ENCODE peak calls at places on chromosome 10, in four cellular contexts. One of them, this sample, is unnamed.

GRCh38 chr10:58813573-58813972 is 300.9 kb downstream of the BICC1 start:
- DNase-seq in IMR-90: no peak
- DNase-seq in mesendoderm: no peak
- DNase-seq in H1: no peak
- DNase-seq in this sample: no peak

GRCh38 chr10:17010363-17011145 is 119.1 kb downstream of the CUBN start:
- DNase-seq in IMR-90: no peak
- DNase-seq in mesendoderm: no peak
- DNase-seq in H1: no peak
- DNase-seq in this sample: no peak

GRCh38 chr10:62502995-62503613 is 128.9 kb downstream of the ZNF365 start:
- DNase-seq in IMR-90: no peak
- DNase-seq in mesendoderm: no peak
- DNase-seq in H1: no peak
- DNase-seq in this sample: no peak

GRCh38 chr10:118587881-118588651 is 7.4 kb downstream of the PRLHR start:
- DNase-seq in IMR-90: no peak
- DNase-seq in mesendoderm: no peak
- DNase-seq in H1: no peak
- DNase-seq in this sample: no peak

GRCh38 chr10:74855027-74855426 is 28.6 kb downstream of the KAT6B start:
- DNase-seq in IMR-90: no peak
- DNase-seq in mesendoderm: peak
- DNase-seq in H1: no peak
- DNase-seq in this sample: no peak

GRCh38 chr10:11837372-11838161 is 14.4 kb downstream of the PROSER2 start:
- DNase-seq in IMR-90: no peak
- DNase-seq in mesendoderm: no peak
- DNase-seq in H1: no peak
- DNase-seq in this sample: no peak

GRCh38 chr10:51074238-51075028 is at the start of gene PRKG1:
- DNase-seq in IMR-90: peak
- DNase-seq in mesendoderm: peak
- DNase-seq in H1: no peak
- DNase-seq in this sample: peak

GRCh38 chr10:98577578-98577977 is 130.8 kb upstream of the HPS1 start:
- DNase-seq in IMR-90: no peak
- DNase-seq in mesendoderm: no peak
- DNase-seq in H1: no peak
- DNase-seq in this sample: no peak

GRCh38 chr10:122286872-122287271 is 15.8 kb downstream of the BTBD16 start:
- DNase-seq in IMR-90: peak
- DNase-seq in mesendoderm: peak
- DNase-seq in H1: no peak
- DNase-seq in this sample: peak

GRCh38 chr10:15088428-15089261 is at the start of gene ACBD7:
- DNase-seq in IMR-90: peak
- DNase-seq in mesendoderm: peak
- DNase-seq in H1: peak
- DNase-seq in this sample: peak

GRCh38 chr10:6217621-6218020 is 14.9 kb downstream of the PFKFB3 start:
- DNase-seq in IMR-90: no peak
- DNase-seq in mesendoderm: no peak
- DNase-seq in H1: no peak
- DNase-seq in this sample: no peak

GRCh38 chr10:97676770-97677581 is 10.1 kb downstream of the AVPI1 start:
- DNase-seq in IMR-90: peak
- DNase-seq in mesendoderm: peak
- DNase-seq in H1: no peak
- DNase-seq in this sample: peak

GRCh38 chr10:113540845-113541553 is 11.9 kb upstream of the HABP2 start:
- DNase-seq in IMR-90: no peak
- DNase-seq in mesendoderm: no peak
- DNase-seq in H1: no peak
- DNase-seq in this sample: no peak

GRCh38 chr10:116708877-116709276 is 33.5 kb downstream of the HSPA12A start:
- DNase-seq in IMR-90: no peak
- DNase-seq in mesendoderm: no peak
- DNase-seq in H1: no peak
- DNase-seq in this sample: no peak

GRCh38 chr10:27771231-27771630 is 25.6 kb upstream of the MKX start:
- DNase-seq in IMR-90: no peak
- DNase-seq in mesendoderm: peak
- DNase-seq in H1: no peak
- DNase-seq in this sample: no peak

GRCh38 chr10:79090134-79090803 is 21.5 kb downstream of the ZMIZ1 start:
- DNase-seq in IMR-90: peak
- DNase-seq in mesendoderm: no peak
- DNase-seq in H1: no peak
- DNase-seq in this sample: no peak

GRCh38 chr10:102422586-102423129 is 2.0 kb downstream of the FBXL15 start:
- DNase-seq in IMR-90: peak
- DNase-seq in mesendoderm: peak
- DNase-seq in H1: peak
- DNase-seq in this sample: peak

GRCh38 chr10:81784111-81784597 is 90.8 kb upstream of the NRG3 start:
- DNase-seq in IMR-90: no peak
- DNase-seq in mesendoderm: no peak
- DNase-seq in H1: no peak
- DNase-seq in this sample: no peak

GRCh38 chr10:112701528-112702295 is 248.3 kb upstream of the TCF7L2 start:
- DNase-seq in IMR-90: no peak
- DNase-seq in mesendoderm: no peak
- DNase-seq in H1: no peak
- DNase-seq in this sample: no peak

GRCh38 chr10:31768467-31768866 is 160.2 kb downstream of the ARHGAP12 start:
- DNase-seq in IMR-90: peak
- DNase-seq in mesendoderm: no peak
- DNase-seq in H1: no peak
- DNase-seq in this sample: no peak

GRCh38 chr10:112815238-112816032 is 134.6 kb upstream of the TCF7L2 start:
- DNase-seq in IMR-90: peak
- DNase-seq in mesendoderm: peak
- DNase-seq in H1: no peak
- DNase-seq in this sample: no peak

GRCh38 chr10:133126431-133127290 is 33.4 kb upstream of the KNDC1 start:
- DNase-seq in IMR-90: no peak
- DNase-seq in mesendoderm: no peak
- DNase-seq in H1: no peak
- DNase-seq in this sample: no peak

GRCh38 chr10:86219271-86219670 is 147.3 kb downstream of the GRID1 start:
- DNase-seq in IMR-90: no peak
- DNase-seq in mesendoderm: no peak
- DNase-seq in H1: no peak
- DNase-seq in this sample: no peak

GRCh38 chr10:78448994-78449418 is 415.3 kb downstream of the RPS24 start:
- DNase-seq in IMR-90: no peak
- DNase-seq in mesendoderm: no peak
- DNase-seq in H1: no peak
- DNase-seq in this sample: no peak

GRCh38 chr10:62934258-62934657 is 118.1 kb upstream of the EGR2 start:
- DNase-seq in IMR-90: no peak
- DNase-seq in mesendoderm: no peak
- DNase-seq in H1: no peak
- DNase-seq in this sample: no peak

GRCh38 chr10:48885376-48885775 is 54.3 kb downstream of the LRRC18 start:
- DNase-seq in IMR-90: no peak
- DNase-seq in mesendoderm: peak
- DNase-seq in H1: no peak
- DNase-seq in this sample: no peak

GRCh38 chr10:101835406-101835805 is 8.2 kb downstream of the KCNIP2 start:
- DNase-seq in IMR-90: no peak
- DNase-seq in mesendoderm: no peak
- DNase-seq in H1: no peak
- DNase-seq in this sample: no peak

GRCh38 chr10:51090190-51090589 is 15.9 kb downstream of the PRKG1 start:
- DNase-seq in IMR-90: peak
- DNase-seq in mesendoderm: no peak
- DNase-seq in H1: no peak
- DNase-seq in this sample: no peak

GRCh38 chr10:108358912-108359311 is 1194.4 kb upstream of the SORCS1 start:
- DNase-seq in IMR-90: peak
- DNase-seq in mesendoderm: peak
- DNase-seq in H1: no peak
- DNase-seq in this sample: no peak

GRCh38 chr10:16777473-16778370 is 39.5 kb downstream of the RSU1 start:
- DNase-seq in IMR-90: peak
- DNase-seq in mesendoderm: peak
- DNase-seq in H1: no peak
- DNase-seq in this sample: no peak

GRCh38 chr10:104337985-104338735 is at the start of gene ITPRIP:
- DNase-seq in IMR-90: peak
- DNase-seq in mesendoderm: peak
- DNase-seq in H1: no peak
- DNase-seq in this sample: peak

GRCh38 chr10:31724296-31724695 is 204.3 kb downstream of the ARHGAP12 start:
- DNase-seq in IMR-90: no peak
- DNase-seq in mesendoderm: no peak
- DNase-seq in H1: no peak
- DNase-seq in this sample: no peak

GRCh38 chr10:116765549-116766162 is 23.3 kb upstream of the HSPA12A start:
- DNase-seq in IMR-90: no peak
- DNase-seq in mesendoderm: no peak
- DNase-seq in H1: no peak
- DNase-seq in this sample: peak

DNA sequence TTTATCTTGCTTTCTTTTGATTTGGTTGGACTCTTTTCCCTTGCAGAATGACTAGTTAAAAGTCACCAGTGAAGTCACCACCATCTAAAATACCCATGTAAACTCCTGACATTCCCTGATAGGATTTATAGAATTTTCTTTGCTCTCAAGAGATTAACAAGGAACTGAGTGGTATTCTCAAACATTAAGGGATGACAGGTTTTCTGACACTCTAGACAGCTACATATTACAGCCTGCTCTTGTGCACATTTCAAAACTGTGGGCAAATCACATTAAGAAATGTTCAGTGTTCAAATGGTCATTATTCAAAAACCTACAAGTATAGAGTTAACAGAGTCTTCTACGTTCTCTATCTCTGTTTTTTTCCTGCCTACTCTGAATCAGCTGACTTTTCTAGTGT is 15.8 kb upstream of the ACSM6 start:
- DNase-seq in IMR-90: no peak
- DNase-seq in mesendoderm: no peak
- DNase-seq in H1: no peak
- DNase-seq in this sample: no peak
- H3K56ac ChIP-seq in IMR-90: no peak
- H3K56ac ChIP-seq in mesendoderm: no peak
- H3K56ac ChIP-seq in H1: no peak
- H3K56ac ChIP-seq in this sample: no peak

DNA sequence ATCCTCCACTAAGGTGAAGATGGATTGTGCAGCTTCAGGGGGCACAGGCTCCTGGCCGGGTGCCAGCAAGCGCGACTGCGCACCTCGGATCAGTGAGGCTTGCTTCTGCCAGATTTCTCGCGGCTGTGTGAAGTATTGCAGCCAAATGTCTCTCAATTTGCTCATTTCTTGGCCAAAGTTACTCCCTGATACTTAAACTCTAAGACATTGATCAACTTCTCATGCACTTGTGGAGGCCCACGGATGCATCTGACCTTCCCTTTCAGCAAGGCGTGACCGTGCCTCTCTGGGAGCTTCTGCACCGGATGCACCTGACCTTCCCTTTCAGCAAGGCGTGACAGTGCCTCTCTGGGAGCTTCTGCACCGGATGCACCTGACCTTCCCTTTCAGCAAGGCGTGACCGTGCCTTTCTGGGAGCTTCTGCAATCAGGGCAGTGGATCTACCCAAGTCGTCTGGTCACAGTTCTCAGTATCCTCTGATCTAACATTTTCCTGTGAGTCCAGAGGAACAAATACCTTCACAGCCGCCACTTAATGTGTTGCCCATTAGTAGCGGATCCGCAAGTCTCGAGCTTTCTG is 248.3 kb downstream of the ADARB2 start:
- DNase-seq in IMR-90: no peak
- DNase-seq in mesendoderm: no peak
- DNase-seq in H1: no peak
- DNase-seq in this sample: no peak
- H3K18ac ChIP-seq in IMR-90: no peak
- H3K18ac ChIP-seq in mesendoderm: no peak
- H3K18ac ChIP-seq in H1: no peak
- H3K18ac ChIP-seq in this sample: no peak

DNA sequence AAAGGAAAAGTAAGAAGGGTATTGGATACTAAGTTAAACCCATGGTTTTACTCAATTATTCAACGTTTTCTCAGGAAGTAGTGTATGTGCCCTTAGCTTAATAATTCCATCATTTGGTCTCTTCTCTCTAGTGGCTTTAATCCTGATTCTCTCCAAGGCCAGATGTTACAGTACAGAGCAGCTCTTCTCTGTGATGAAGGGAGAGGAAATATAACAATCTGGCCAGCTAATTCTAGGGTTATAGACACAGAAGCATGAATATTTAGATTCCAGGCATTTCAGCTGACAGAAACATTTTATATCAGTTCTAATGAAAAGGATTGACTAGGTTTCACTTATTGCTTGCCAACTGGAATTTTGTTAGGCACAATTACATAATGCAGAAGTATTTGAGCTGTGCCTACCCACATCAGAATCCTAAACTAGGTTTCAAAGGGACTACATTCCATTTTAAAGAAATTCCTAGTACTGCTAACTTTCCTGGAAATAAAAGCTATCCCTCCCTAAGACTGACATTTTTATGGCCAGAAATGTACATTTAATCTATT is 498.4 kb downstream of the KCNMA1 start:
- DNase-seq in IMR-90: no peak
- DNase-seq in mesendoderm: no peak
- DNase-seq in H1: no peak
- DNase-seq in this sample: no peak
- H3K56ac ChIP-seq in IMR-90: no peak
- H3K56ac ChIP-seq in mesendoderm: no peak
- H3K56ac ChIP-seq in H1: no peak
- H3K56ac ChIP-seq in this sample: no peak

GRCh38 chr10:33270971-33271370 is 63.5 kb downstream of the NRP1 start:
- DNase-seq in IMR-90: no peak
- DNase-seq in mesendoderm: no peak
- DNase-seq in H1: no peak
- DNase-seq in this sample: no peak

GRCh38 chr10:33271969-33272583 is 62.4 kb downstream of the NRP1 start:
- DNase-seq in IMR-90: no peak
- DNase-seq in mesendoderm: no peak
- DNase-seq in H1: no peak
- DNase-seq in this sample: no peak

GRCh38 chr10:33274096-33274785 is 60.2 kb downstream of the NRP1 start:
- DNase-seq in IMR-90: no peak
- DNase-seq in mesendoderm: peak
- DNase-seq in H1: no peak
- DNase-seq in this sample: no peak

GRCh38 chr10:33276282-33276923 is 58.1 kb downstream of the NRP1 start:
- DNase-seq in IMR-90: no peak
- DNase-seq in mesendoderm: no peak
- DNase-seq in H1: no peak
- DNase-seq in this sample: no peak

GRCh38 chr10:33273295-33274002 is 61.0 kb downstream of the NRP1 start:
- DNase-seq in IMR-90: peak
- DNase-seq in mesendoderm: no peak
- DNase-seq in H1: no peak
- DNase-seq in this sample: peak
- H3K18ac ChIP-seq in IMR-90: peak
- H3K18ac ChIP-seq in mesendoderm: no peak
- H3K18ac ChIP-seq in H1: no peak
- H3K18ac ChIP-seq in this sample: no peak